ENCODE peak calls at places on chromosomes 12 and 14, in five cellular contexts. U is choroid plexus epithelial cell, G is type B pancreatic cell, M is BE2C, I is body of pancreas. C is an unnamed sample.

GRCh38 chr12:76018111-76018510 is 13.5 kb downstream of the PHLDA1 start:
- DNase-seq in G (no peak), M (no peak), U (peak; percentile 88), I (no peak), C (peak; percentile 54)

GRCh38 chr14:36773136-36773540 is 111.5 kb downstream of the PAX9 start:
- DNase-seq in U (peak; percentile 57), M (no peak), I (no peak), G (no peak), C (peak; percentile 56)

GRCh38 chr12:53684654-53685220 is 8.9 kb upstream of the ATP5MC2 start:
- DNase-seq in G (no peak), U (no peak), M (no peak), I (no peak), C (no peak)

GRCh38 chr14:23514009-23514962 is 37.3 kb downstream of the ZFHX2 start:
- DNase-seq in U (no peak), I (no peak), M (no peak), G (no peak), C (no peak)

GRCh38 chr12:49705479-49706267 is 1.5 kb downstream of the FMNL3 start:
- DNase-seq in I (peak; percentile 14), G (no peak), U (peak; percentile 64), M (peak; percentile 22), C (no peak)

GRCh38 chr14:100576091-100577085 is 10.8 kb downstream of the BEGAIN start:
- DNase-seq in I (no peak), U (no peak), G (no peak), M (no peak), C (no peak)

GRCh38 chr12:117063162-117063911 is 35.9 kb downstream of the TESC start:
- DNase-seq in M (no peak), I (no peak), G (no peak), U (no peak), C (no peak)

GRCh38 chr12:117045998-117046374 is 53.2 kb downstream of the TESC start:
- DNase-seq in M (peak; percentile 66), G (no peak), I (no peak), U (no peak), C (no peak)

GRCh38 chr12:46764005-46764404 is 61.8 kb downstream of the SLC38A4 start:
- DNase-seq in U (no peak), M (no peak), G (no peak), I (no peak), C (no peak)

GRCh38 chr14:91374287-91374880 is 43.2 kb downstream of the CCDC88C start:
- DNase-seq in G (no peak), U (no peak), M (no peak), I (no peak), C (no peak)

GRCh38 chr12:68532204-68532886 is 78.4 kb upstream of the RAP1B start:
- DNase-seq in I (no peak), U (no peak), G (no peak), M (no peak), C (peak; percentile 16)

GRCh38 chr14:33767721-33768457 is 183.0 kb downstream of the EGLN3 start:
- DNase-seq in U (peak; percentile 70), G (no peak), M (no peak), I (no peak), C (no peak)

GRCh38 chr12:9752145-9752717 is 8.5 kb downstream of the CD69 start:
- DNase-seq in U (no peak), I (no peak), M (no peak), G (no peak), C (no peak)

GRCh38 chr12:62772556-62772955 is 162.4 kb downstream of the PPM1H start:
- DNase-seq in I (no peak), M (no peak), U (no peak), G (no peak), C (peak; percentile 12)

GRCh38 chr12:57717846-57718640 is 20.5 kb downstream of the AGAP2 start:
- DNase-seq in M (no peak), U (no peak), I (no peak), G (peak; percentile 40), C (no peak)

GRCh38 chr12:14841761-14842160 is 1.6 kb downstream of the ART4 start:
- DNase-seq in M (no peak), G (no peak), I (peak; percentile 71), U (peak; percentile 53), C (peak; percentile 84)

GRCh38 chr12:34393086-34393820 is 371.0 kb downstream of the ALG10 start:
- DNase-seq in I (no peak), M (peak; percentile 2), U (no peak), G (peak; percentile 65), C (no peak)

GRCh38 chr12:34290191-34290995 is 268.1 kb downstream of the ALG10 start:
- DNase-seq in M (no peak), I (no peak), U (no peak), G (no peak), C (no peak)

GRCh38 chr14:23030936-23031335 is 3.8 kb downstream of the PSMB5 start:
- DNase-seq in G (no peak), I (no peak), M (no peak), U (no peak), C (peak; percentile 33)

GRCh38 chr14:88296343-88296742 is 26.7 kb downstream of the KCNK10 start:
- DNase-seq in I (no peak), M (no peak), G (no peak), U (no peak), C (no peak)

GRCh38 chr14:21525571-21525970 is 575 bp downstream of the SALL2 start:
- DNase-seq in I (no peak), G (no peak), M (no peak), U (peak; percentile 45), C (no peak)

GRCh38 chr14:71467419-71467818 is 464.8 kb upstream of the RGS6 start:
- DNase-seq in U (no peak), G (no peak), I (no peak), M (no peak), C (peak; percentile 5)

GRCh38 chr12:80565276-80565675 is 121.2 kb downstream of the PTPRQ start:
- DNase-seq in I (no peak), G (no peak), U (peak; percentile 84), M (no peak), C (no peak)

GRCh38 chr12:6386038-6386437 is 2.1 kb downstream of the LTBR start:
- DNase-seq in I (no peak), G (no peak), M (no peak), U (no peak), C (no peak)

GRCh38 chr12:6386522-6386921 is 2.6 kb downstream of the LTBR start:
- DNase-seq in I (no peak), U (no peak), M (no peak), G (no peak), C (no peak)

GRCh38 chr12:6382371-6382770 is 1.6 kb upstream of the LTBR start:
- DNase-seq in G (no peak), M (no peak), I (no peak), U (peak; percentile 17), C (no peak)

GRCh38 chr12:6383572-6384498 is at the start of gene LTBR:
- DNase-seq in G (no peak), U (peak; percentile 94), M (no peak), I (peak; percentile 96), C (peak; percentile 96)

DNA sequence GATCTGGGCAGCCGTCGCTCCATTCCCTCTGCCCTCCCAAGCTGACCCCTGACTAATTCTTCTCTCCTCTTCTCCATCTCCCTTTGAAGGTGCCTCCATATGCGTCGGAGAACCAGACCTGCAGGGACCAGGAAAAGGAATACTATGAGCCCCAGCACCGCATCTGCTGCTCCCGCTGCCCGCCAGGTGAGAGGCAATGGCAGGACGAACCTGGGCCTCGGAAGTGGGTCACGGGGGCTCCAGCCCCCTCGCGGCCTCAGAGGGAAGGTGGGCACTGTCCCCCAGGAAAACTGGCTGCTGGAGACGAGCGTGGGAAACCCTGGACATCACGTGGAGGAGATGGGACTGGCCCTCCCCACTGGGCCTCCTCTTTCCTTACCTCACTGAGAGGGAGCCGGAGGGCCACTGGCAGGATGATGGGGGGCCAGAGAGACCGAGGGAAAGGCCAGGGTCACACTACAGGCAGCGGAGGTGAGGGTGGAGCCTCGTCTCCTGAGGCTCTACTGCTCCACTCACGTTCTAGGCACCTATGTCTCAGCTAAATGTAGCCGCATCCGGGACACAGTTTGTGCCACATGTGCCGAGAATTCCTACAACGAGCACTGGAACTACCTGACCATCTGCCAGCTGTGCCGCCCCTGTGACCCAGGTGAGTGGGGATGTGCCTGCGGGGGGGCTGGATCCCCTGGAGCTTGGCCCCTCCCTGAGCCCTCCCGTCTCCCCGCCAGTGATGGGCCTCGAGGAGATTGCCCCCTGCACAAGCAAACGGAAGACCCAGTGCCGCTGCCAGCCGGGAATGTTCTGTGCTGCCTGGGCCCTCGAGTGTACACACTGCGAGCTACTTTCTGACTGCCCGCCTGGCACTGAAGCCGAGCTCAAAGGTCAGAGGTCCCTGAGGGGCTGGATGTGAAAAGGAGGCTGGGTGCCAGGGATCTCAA is 806 bp downstream of the LTBR start:
- DNase-seq in M (no peak), U (peak; percentile 20), I (no peak), G (no peak), C (peak; percentile 32)
- TF ChIP-seq CTCF in M (no peak), U (no peak), I (no peak), G (no peak), C (no peak)

DNA sequence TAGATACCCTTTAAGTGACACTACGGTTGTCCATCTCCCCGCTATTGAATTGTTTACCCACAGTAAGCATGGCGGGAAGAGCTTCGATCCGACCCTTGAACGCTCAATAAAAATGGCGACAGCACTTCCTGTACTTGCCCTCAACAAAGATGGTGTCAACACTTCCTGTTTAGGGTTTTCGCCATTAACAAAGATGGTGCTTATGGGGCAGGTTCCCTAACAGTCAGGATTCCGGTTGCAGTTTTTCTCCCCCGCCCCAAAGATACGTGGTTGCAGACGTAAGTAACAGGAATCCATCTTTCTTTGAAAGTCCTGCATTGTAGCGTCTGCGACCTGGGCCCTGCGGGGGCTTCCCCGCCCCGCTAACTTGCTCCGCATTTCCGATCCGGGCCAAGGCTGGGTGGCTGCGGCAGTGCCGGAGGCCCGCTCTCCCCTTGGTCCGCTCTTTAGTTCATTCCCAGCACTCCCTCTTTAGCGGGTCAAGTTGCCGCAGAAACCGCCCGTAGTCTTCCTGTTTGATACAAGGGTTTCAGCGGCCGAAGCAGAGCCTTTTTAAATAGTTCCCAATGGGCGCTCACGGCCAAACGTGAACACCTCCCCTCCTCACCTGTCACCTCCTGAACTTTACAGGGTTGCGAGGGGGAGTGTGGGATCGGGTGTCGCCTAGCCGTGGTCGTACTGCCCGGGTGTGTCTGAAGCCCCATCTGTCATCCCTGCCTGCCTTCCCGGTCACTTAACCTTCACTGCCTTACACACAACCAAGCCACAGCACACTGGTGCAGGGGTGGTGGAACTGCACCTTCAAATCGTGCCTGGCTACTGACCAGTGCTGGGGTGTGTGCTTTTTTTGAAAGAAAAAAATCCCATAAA is at the start of gene CRADD:
- DNase-seq in M (peak; percentile 77), U (peak; percentile 99), I (peak; percentile 79), G (peak; percentile 80), C (peak; percentile 97)
- TF ChIP-seq CTCF in M (no peak), U (no peak), I (peak; percentile 24), G (peak; percentile 27), C (no peak)

GRCh38 chr14:43795600-43796228 is 711.4 kb downstream of the FSCB start:
- DNase-seq in M (no peak), G (no peak), I (no peak), U (peak; percentile 17), C (peak; percentile 35)
- TF ChIP-seq CTCF in M (no peak), G (peak; percentile 77), I (peak; percentile 53), U (peak; percentile 27), C (peak; percentile 61)

GRCh38 chr14:68724914-68725313 is 68.0 kb downstream of the ZFP36L1 start:
- DNase-seq in I (no peak), U (no peak), M (no peak), G (no peak), C (no peak)

GRCh38 chr14:68722968-68723577 is 69.8 kb downstream of the ZFP36L1 start:
- DNase-seq in G (no peak), M (no peak), U (no peak), I (no peak), C (no peak)

GRCh38 chr14:68723808-68724268 is 69.0 kb downstream of the ZFP36L1 start:
- DNase-seq in I (no peak), M (no peak), U (no peak), G (no peak), C (no peak)

GRCh38 chr14:68719634-68720384 is 73.1 kb downstream of the ZFP36L1 start:
- DNase-seq in U (no peak), G (no peak), M (no peak), I (no peak), C (no peak)

GRCh38 chr14:68722186-68722585 is 70.7 kb downstream of the ZFP36L1 start:
- DNase-seq in M (no peak), U (peak; percentile 23), G (no peak), I (no peak), C (no peak)
- TF ChIP-seq CTCF in M (no peak), U (no peak), G (no peak), I (no peak), C (no peak)

C was measured in MCF 10A.